ENCODE peak calls at places on chromosomes 11 and 22, in four cellular contexts. One of them, this sample, is unnamed.
A peak's percentile ranks its signal among the peaks of the same experiment; 100 is the strongest.

GRCh38 chr11:6269994-6270393 is 10.4 kb downstream of the CCKBR start:
- DNase-seq in MM.1S: no peak
- DNase-seq in right cardiac atrium: no peak
- DNase-seq in HepG2: no peak
- DNase-seq in this sample: no peak

GRCh38 chr11:57568330-57568766 is 876 bp upstream of the UBE2L6 start:
- DNase-seq in MM.1S: peak; percentile 85
- DNase-seq in right cardiac atrium: no peak
- DNase-seq in HepG2: peak; percentile 49
- DNase-seq in this sample: peak; percentile 86

GRCh38 chr11:34899633-34900016 is 16.6 kb downstream of the APIP start:
- DNase-seq in MM.1S: no peak
- DNase-seq in right cardiac atrium: no peak
- DNase-seq in HepG2: no peak
- DNase-seq in this sample: no peak

GRCh38 chr11:86938900-86939880 is 16.0 kb downstream of the FZD4 start:
- DNase-seq in MM.1S: peak; percentile 41
- DNase-seq in right cardiac atrium: no peak
- DNase-seq in HepG2: peak; percentile 65
- DNase-seq in this sample: peak; percentile 24

GRCh38 chr11:117595440-117595839 is 201.6 kb downstream of the DSCAML1 start:
- DNase-seq in MM.1S: no peak
- DNase-seq in right cardiac atrium: no peak
- DNase-seq in HepG2: no peak
- DNase-seq in this sample: no peak

GRCh38 chr22:42444060-42444904 is 12.1 kb upstream of the NFAM1 start:
- DNase-seq in MM.1S: peak; percentile 75
- DNase-seq in right cardiac atrium: peak; percentile 94
- DNase-seq in HepG2: peak; percentile 34
- DNase-seq in this sample: peak; percentile 86

GRCh38 chr22:37069719-37070118 is 18.2 kb downstream of the KCTD17 start:
- DNase-seq in MM.1S: no peak
- DNase-seq in right cardiac atrium: peak; percentile 26
- DNase-seq in HepG2: no peak
- DNase-seq in this sample: no peak

GRCh38 chr22:30205281-30206115 is 41.1 kb downstream of the LIF start:
- DNase-seq in MM.1S: no peak
- DNase-seq in right cardiac atrium: peak; percentile 77
- DNase-seq in HepG2: peak; percentile 40
- DNase-seq in this sample: no peak

GRCh38 chr22:19044381-19044780 is 77.8 kb downstream of the DGCR2 start:
- DNase-seq in MM.1S: no peak
- DNase-seq in right cardiac atrium: no peak
- DNase-seq in HepG2: no peak
- DNase-seq in this sample: no peak

GRCh38 chr11:45660717-45661416 is 4.6 kb downstream of the CHST1 start:
- DNase-seq in MM.1S: no peak
- DNase-seq in right cardiac atrium: no peak
- DNase-seq in HepG2: no peak
- DNase-seq in this sample: no peak
- H3K27me3 ChIP-seq in MM.1S: peaks cover 79% of the 10 kb centered on the region
- H3K27me3 ChIP-seq in right cardiac atrium: no peaks in the 10 kb centered on the region
- H3K27me3 ChIP-seq in HepG2: peaks cover 23% of the 10 kb centered on the region
- H3K27me3 ChIP-seq in this sample: peaks cover 4% of the 10 kb centered on the region

GRCh38 chr11:96307748-96308133 is 35.3 kb downstream of the MAML2 start:
- DNase-seq in MM.1S: no peak
- DNase-seq in right cardiac atrium: no peak
- DNase-seq in HepG2: no peak
- DNase-seq in this sample: no peak
- H3K4me1 ChIP-seq in MM.1S: no peaks in the 10 kb centered on the region
- H3K4me1 ChIP-seq in right cardiac atrium: peaks cover 14% of the 10 kb centered on the region
- H3K4me1 ChIP-seq in HepG2: peaks cover 45% of the 10 kb centered on the region
- H3K4me1 ChIP-seq in this sample: peaks cover 3% of the 10 kb centered on the region

GRCh38 chr22:49983148-49984042 is 22.8 kb downstream of the PIM3 start:
- DNase-seq in MM.1S: no peak
- DNase-seq in right cardiac atrium: no peak
- DNase-seq in HepG2: no peak
- DNase-seq in this sample: no peak
- H3K4me3 ChIP-seq in MM.1S: no peak overlapping the region
- H3K4me3 ChIP-seq in right cardiac atrium: peak overlapping the region; percentile 22
- H3K4me3 ChIP-seq in HepG2: no peak overlapping the region
- H3K4me3 ChIP-seq in this sample: no peak overlapping the region

DNA sequence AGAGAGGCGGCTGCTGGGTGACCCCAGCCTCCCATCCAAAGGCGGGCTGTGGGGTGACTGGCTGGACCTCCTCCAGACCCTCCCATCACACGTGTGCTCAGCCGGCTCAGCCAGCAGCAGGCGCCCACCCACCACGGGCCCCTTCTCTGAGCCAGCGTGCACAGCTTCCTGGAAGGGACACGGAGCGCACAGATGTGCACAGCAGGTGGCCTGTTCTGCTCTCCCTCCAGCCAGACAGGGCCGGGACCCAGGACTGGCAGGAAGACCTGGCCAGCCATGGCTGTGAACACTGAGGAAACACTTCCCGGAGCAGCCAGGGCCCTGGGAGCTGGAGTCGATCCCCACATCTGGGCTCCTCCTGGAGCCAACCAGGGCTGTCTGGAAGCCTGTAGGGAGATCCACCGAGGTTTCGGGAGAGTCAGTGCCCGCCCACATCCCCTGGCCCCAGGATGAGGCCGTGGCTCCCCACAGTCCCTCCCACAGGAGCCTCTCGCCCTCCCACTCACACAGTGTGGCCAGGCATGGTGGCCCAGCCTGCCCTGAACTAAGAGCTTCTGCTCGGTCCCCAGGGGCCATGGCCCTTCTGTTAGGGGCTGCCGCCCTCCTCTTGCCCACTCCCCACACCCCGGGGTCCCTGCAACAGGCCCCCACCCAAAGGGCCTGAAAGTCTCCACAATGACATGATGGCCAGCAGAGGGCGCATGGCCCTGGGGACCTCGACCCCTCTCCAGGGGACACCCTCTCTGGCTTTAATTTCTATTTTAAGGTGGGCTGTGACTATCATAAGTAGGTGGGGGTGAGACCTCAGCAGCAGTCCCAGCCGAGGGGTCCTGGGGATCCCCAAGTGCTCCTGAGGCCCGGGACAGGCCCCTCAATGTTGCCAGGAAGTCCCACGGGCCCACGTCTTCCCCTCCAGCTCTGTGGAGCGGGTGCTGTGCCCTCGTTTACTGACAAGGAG is 90.6 kb upstream of the FGF3 start:
- DNase-seq in MM.1S: no peak
- DNase-seq in right cardiac atrium: no peak
- DNase-seq in HepG2: no peak
- DNase-seq in this sample: no peak
- H3K27me3 ChIP-seq in MM.1S: peaks cover 88% of the 10 kb centered on the region
- H3K27me3 ChIP-seq in right cardiac atrium: no peaks in the 10 kb centered on the region
- H3K27me3 ChIP-seq in HepG2: peaks cover 1% of the 10 kb centered on the region
- H3K27me3 ChIP-seq in this sample: peaks cover 4% of the 10 kb centered on the region

DNA sequence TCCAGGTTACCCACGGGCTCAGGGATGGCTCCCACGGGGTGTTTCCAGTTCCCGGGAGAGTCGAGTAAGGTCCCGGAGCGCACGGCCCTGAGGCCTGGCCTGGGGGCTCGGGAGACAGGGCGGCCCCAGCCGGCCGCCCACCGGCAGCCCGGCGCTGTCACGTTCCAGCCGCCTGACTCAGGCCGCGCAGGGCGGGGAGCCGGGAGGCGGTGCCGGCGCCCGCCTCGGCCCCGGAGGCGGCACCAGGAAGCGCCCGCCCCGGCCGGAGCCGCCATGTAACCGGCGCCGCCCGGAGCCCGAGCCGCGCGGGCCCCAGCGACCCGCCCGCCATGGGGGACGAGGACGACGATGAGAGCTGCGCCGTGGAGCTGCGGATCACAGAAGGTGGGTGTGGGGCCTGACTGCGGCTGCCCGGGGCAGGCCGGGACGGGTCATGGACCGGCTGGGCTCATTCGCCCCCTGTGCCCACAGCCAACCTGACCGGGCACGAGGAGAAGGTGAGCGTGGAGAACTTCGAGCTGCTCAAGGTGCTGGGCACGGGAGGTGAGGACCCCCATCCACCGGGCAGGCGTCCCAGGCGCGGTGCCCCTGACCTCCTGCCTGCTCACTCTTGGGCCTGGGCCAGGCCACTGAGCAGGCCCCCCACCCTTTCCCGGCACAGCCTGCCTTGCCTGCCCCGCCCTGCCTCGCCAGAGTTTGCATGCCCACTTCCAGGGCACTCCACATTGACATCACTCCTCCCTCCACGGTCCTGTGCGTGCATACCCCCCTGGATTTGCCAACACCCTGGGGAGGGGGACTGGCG is at the start of gene RPS6KA4:
- DNase-seq in MM.1S: peak; percentile 66
- DNase-seq in right cardiac atrium: peak; percentile 89
- DNase-seq in HepG2: no peak
- DNase-seq in this sample: peak; percentile 48
- H3K4me1 ChIP-seq in MM.1S: peaks cover 13% of the 10 kb centered on the region
- H3K4me1 ChIP-seq in right cardiac atrium: peaks cover 10% of the 10 kb centered on the region
- H3K4me1 ChIP-seq in HepG2: peaks cover 48% of the 10 kb centered on the region
- H3K4me1 ChIP-seq in this sample: peaks cover 16% of the 10 kb centered on the region

GRCh38 chr11:9691865-9692264 is 28.0 kb downstream of the SWAP70 start:
- DNase-seq in MM.1S: no peak
- DNase-seq in right cardiac atrium: no peak
- DNase-seq in HepG2: no peak
- DNase-seq in this sample: no peak

GRCh38 chr11:9689721-9690120 is 25.8 kb downstream of the SWAP70 start:
- DNase-seq in MM.1S: no peak
- DNase-seq in right cardiac atrium: peak; percentile 59
- DNase-seq in HepG2: no peak
- DNase-seq in this sample: no peak

GRCh38 chr11:9687736-9688494 is 24.0 kb downstream of the SWAP70 start:
- DNase-seq in MM.1S: no peak
- DNase-seq in right cardiac atrium: peak; percentile 62
- DNase-seq in HepG2: no peak
- DNase-seq in this sample: no peak

GRCh38 chr11:9692696-9693095 is 28.8 kb downstream of the SWAP70 start:
- DNase-seq in MM.1S: no peak
- DNase-seq in right cardiac atrium: no peak
- DNase-seq in HepG2: no peak
- DNase-seq in this sample: no peak

DNA sequence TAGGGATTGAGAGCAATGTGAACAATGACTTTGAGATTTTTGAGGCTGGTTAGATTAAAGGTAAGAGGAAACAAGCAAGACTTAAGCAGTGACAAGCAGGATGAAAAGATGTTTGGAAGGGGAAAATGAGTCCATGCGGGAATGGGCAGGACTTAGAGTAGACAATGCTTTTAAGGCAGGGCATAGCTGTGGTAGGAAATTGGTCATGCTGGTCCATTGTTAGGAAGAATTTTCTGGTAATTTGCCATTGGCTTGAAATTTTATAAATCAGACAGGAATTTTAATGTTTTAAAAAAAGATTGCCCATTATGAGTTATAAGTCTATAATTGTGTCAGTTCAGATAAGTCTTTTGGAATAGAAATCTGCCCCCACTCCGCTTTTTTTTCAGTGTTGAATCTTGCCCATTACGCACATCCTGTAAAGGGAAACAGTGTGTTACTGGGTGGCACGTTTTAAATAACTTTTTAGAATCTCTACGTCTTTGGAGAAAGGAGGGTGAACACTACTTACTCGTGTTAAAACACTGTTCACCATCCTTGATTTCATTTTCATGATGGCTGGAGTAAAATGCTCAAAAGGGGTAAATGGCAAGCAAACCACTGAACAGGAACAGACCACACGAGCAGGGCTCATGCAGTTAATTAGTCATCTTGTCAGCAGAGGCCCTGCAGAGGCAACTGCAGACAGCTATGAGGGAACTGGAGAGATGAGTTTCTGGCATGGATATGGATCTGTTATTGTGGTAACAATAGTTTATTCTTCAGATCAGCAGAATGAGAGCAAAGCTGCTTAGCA is 25.0 kb downstream of the SWAP70 start:
- DNase-seq in MM.1S: no peak
- DNase-seq in right cardiac atrium: no peak
- DNase-seq in HepG2: no peak
- DNase-seq in this sample: peak; percentile 15
- H3K4me3 ChIP-seq in MM.1S: no peak overlapping the region
- H3K4me3 ChIP-seq in right cardiac atrium: no peak overlapping the region
- H3K4me3 ChIP-seq in HepG2: no peak overlapping the region
- H3K4me3 ChIP-seq in this sample: no peak overlapping the region